ENCODE peak calls at places on chromosomes 7 and 10, in nine cellular contexts. L is kidney epithelial cell; M is HL-60; T is Caco-2; Z is progenitor cell of endocrine pancreas; V is MCF 10A; U is CD8-positive, alpha-beta T cell; R is AG10803; N is prostate gland. S is an unnamed sample.

GRCh38 chr7:77242068-77242467 is 42.4 kb upstream of the FGL2 start:
- DNase-seq in N (no peak), V (no peak), L (no peak), R (no peak), T (no peak), M (no peak), Z (no peak), U (no peak), S (no peak)

GRCh38 chr10:4767033-4767814 is 58.8 kb upstream of the AKR1E2 start:
- DNase-seq in R (peak), Z (no peak), T (no peak), N (peak), U (no peak), V (peak), L (no peak), M (no peak), S (no peak)

GRCh38 chr7:152435384-152436278 is at the start of gene KMT2C:
- DNase-seq in U (peak), T (peak), N (peak), V (peak), Z (peak), M (no peak), L (no peak), R (peak), S (no peak)

GRCh38 chr7:132516042-132516840 is 60.0 kb downstream of the PLXNA4 start:
- DNase-seq in U (no peak), T (no peak), M (no peak), N (no peak), R (peak), V (peak), L (peak), Z (no peak), S (no peak)

GRCh38 chr10:30166929-30167328 is 107.5 kb upstream of the JCAD start:
- DNase-seq in T (no peak), N (no peak), L (no peak), U (no peak), V (no peak), R (no peak), Z (no peak), M (no peak), S (no peak)

GRCh38 chr7:111089822-111090426 is 1.0 kb upstream of the LRRN3 start:
- DNase-seq in Z (no peak), U (no peak), M (peak), V (peak), T (no peak), R (peak), N (no peak), L (no peak), S (no peak)

GRCh38 chr7:522071-522937 is 2.7 kb upstream of the PDGFA start:
- DNase-seq in N (peak), U (no peak), M (no peak), V (peak), R (peak), Z (peak), T (peak), L (no peak), S (no peak)

GRCh38 chr7:69232445-69233376 is 365.6 kb upstream of the AUTS2 start:
- DNase-seq in R (no peak), Z (no peak), M (no peak), T (no peak), N (no peak), L (no peak), U (no peak), V (no peak), S (no peak)

GRCh38 chr10:75972494-75973276 is 541.3 kb downstream of the LRMDA start:
- DNase-seq in M (no peak), Z (no peak), N (no peak), L (no peak), U (no peak), V (peak), T (no peak), R (peak), S (no peak)

GRCh38 chr10:29873941-29874340 is 185.4 kb downstream of the JCAD start:
- DNase-seq in V (no peak), M (no peak), L (no peak), Z (no peak), T (no peak), N (no peak), R (no peak), U (no peak), S (no peak)

DNA sequence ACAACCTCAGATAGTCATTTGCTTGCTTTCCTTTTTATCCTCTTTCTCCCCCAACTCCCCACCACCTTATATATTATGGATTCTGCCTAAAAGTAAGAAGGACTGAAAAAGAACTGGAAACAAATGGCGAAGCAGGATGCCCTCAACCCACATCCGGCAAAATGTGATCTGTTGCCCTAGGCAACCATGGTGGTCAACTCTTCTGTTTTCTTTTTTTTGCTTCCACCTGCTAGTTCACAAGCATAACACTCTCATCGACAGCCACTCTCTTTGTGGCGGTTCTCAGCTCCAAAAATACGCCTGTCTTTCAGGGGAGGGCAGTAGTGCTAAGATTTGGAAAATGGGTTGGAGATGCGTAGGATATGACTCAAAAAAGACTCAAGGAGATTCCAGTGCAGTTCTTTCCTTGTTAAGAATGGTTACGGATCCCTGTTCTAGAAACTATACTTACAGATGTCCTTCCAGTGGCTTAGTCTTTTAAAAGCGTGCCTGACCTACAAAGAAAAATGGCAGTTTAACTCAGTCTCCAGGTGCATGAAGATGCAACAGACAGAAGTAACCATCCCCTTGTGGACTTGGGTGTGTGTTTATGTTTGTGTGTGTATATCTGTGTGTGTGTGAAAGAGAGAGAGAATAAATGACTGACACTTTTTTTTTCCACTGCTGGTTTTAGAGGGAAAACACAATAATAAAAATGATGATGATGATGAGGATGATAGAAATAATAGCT is 10.7 kb downstream of the APBB1IP start:
- DNase-seq in M (no peak), V (no peak), Z (no peak), N (no peak), L (no peak), T (no peak), R (no peak), U (peak), S (no peak)
- TF ChIP-seq CTCF in M (no peak), V (no peak), Z (no peak), N (no peak), L (no peak), T (no peak), R (no peak), U (no peak), S (no peak)

GRCh38 chr7:32279500-32279899 is 209.3 kb upstream of the PDE1C start:
- DNase-seq in V (no peak), Z (no peak), M (no peak), L (no peak), R (no peak), U (no peak), T (no peak), N (no peak), S (no peak)

GRCh38 chr7:32273297-32273696 is 203.1 kb upstream of the PDE1C start:
- DNase-seq in U (no peak), R (no peak), V (no peak), T (no peak), N (no peak), L (no peak), M (no peak), Z (no peak), S (no peak)

DNA sequence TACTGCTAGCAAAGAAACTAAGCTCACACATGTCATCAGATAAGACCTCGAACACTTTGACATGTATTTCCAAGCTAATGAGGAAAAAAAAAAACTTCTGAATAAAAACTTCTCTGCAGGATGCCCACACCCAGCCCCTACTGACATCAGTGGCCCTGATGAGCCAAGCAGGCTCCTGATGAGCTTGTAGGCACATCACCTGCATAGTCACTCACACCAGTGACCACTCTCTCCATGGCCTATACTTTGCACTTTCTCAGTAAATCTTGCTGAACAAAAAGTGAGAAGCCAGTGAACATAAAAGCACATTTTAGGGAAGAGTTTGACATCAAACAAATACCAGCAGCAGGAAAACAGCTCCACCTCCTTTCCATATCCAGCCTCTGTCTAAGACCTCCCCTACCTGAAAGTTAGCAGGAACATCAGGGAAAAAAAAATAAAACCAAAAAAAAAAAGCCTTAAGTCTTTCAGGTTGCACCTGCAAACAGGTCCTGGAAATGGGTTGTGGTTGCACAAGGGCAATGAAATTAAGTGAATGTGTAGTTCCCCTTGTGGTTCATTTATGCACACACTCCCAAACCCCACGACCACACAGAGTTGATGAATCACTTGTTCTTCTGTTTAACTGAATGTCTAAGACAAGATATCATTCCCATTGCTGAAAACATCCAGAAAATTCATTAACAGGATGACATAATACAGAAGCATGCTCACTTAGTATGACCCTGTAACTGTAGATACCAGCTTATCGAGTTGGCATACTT is 205.2 kb upstream of the PDE1C start:
- DNase-seq in U (no peak), L (no peak), R (no peak), N (no peak), M (peak), Z (no peak), T (no peak), V (peak), S (no peak)
- TF ChIP-seq CTCF in U (no peak), L (no peak), R (no peak), N (no peak), M (no peak), Z (no peak), T (no peak), V (no peak), S (no peak)

DNA sequence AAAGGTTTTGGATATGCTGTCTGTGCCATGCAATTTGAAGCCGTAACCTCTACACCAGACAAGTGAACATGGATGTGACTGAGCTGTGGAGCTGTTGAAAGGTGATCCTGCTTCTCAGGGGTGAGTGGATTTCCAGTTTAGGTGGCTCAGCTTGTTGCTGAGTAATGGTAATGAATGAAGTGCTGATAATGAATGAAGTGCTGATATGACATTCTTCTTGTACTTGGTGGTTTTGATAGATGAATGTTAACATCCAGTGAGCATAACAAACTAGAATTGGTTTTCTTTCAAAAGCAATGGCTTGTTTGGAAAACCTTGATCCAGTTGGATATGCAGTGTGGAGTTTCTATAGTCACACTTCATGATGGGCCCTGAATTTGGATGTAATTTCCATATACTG is 89.7 kb upstream of the FZD8 start:
- DNase-seq in T (no peak), M (no peak), Z (no peak), V (no peak), N (no peak), U (no peak), R (no peak), L (no peak), S (no peak)
- TF ChIP-seq CTCF in T (no peak), M (no peak), Z (no peak), V (no peak), N (no peak), U (no peak), R (no peak), L (no peak), S (no peak)

GRCh38 chr7:83413831-83414230 is 235.1 kb downstream of the SEMA3E start:
- DNase-seq in U (no peak), M (no peak), Z (no peak), V (no peak), N (no peak), L (no peak), R (no peak), T (no peak), S (no peak)

GRCh38 chr7:83414947-83415346 is 234.0 kb downstream of the SEMA3E start:
- DNase-seq in V (no peak), M (no peak), L (no peak), Z (no peak), R (no peak), U (no peak), N (no peak), T (no peak), S (no peak)

GRCh38 chr7:83413425-83413824 is 235.5 kb downstream of the SEMA3E start:
- DNase-seq in N (no peak), T (no peak), Z (no peak), R (peak), V (peak), M (no peak), L (no peak), U (no peak), S (no peak)

GRCh38 chr7:83415840-83416239 is 233.1 kb downstream of the SEMA3E start:
- DNase-seq in L (no peak), Z (no peak), N (peak), R (no peak), U (no peak), M (no peak), T (no peak), V (no peak), S (no peak)

DNA sequence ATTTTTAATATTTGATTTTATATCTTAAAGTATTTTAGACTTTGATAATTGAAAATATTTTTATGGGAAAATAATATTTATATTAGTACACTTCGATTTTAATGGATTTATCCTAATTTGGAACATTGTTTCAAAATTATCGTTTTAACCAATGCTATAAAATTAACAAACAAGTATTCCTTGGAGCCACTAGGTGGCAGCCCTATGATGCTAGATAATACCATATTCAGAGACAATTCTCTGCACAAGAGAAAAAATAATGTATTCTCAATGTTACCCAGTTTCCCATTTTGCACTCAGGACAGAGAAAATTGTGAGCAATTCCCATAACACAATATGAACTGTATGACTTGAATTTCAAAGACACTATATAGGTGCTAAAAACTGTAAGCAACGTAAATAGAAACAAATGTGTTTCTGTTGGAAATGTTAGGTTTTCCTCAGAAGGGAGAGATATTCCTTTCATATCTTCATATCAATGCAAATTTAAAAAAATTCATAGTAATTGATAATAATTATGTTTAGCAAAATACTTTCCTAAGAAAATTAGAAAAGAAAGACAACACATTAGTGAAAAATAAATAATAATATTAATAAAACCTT is 237.8 kb downstream of the SEMA3E start:
- DNase-seq in U (no peak), V (peak), R (peak), Z (no peak), N (peak), M (no peak), T (no peak), L (no peak), S (no peak)
- TF ChIP-seq CTCF in U (no peak), V (peak), R (peak), Z (peak), N (no peak), M (no peak), T (peak), L (peak), S (peak)

GRCh38 chr10:31464552-31464951 is 145.5 kb downstream of the ZEB1 start:
- DNase-seq in Z (no peak), L (no peak), U (no peak), N (no peak), T (no peak), M (no peak), R (no peak), V (no peak), S (no peak)

GRCh38 chr10:31466313-31466712 is 147.3 kb downstream of the ZEB1 start:
- DNase-seq in R (no peak), U (no peak), T (no peak), N (no peak), V (no peak), Z (no peak), L (no peak), M (no peak), S (no peak)

GRCh38 chr10:31468536-31468859 is 149.5 kb downstream of the ZEB1 start:
- DNase-seq in M (no peak), U (no peak), N (no peak), R (no peak), L (no peak), T (no peak), Z (no peak), V (no peak), S (no peak)

DNA sequence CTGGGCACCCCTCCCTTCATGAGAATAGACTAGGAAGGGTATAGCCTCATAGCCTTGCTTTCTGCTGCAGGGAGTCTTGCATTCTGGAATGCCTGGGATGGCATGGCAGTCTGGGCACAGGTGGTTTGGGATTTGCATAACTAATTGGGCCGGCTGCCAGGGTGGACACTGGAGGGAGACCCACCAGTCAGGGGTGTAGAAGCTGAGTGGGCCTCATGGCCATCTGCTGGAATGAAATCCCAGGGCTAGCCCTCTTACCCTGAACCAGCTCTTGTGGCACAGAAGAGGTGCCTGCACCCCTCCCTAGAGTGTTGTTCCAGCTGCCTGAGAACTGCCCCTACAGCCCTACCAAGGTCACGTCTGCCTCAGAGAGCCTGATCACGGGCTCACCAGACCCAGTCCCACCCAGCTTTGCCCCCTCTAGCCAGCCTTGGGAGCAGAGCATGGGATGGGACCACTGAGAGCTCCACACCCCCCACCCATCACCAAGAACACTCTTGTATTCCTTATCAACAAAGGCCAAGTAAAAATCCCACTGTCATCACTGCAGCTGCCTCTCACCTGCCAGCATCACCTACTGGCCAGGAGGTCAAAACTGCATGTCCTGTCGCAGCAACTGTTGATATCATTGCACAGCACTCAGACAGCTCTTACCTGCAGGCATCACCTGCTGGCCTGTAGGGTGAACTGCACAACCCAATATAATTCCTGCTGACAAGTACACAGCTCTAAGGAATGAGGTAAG is 148.9 kb downstream of the ZEB1 start:
- DNase-seq in L (no peak), T (peak), M (no peak), V (peak), Z (no peak), N (peak), U (peak), R (no peak), S (no peak)
- TF ChIP-seq CTCF in L (peak), T (peak), M (no peak), V (peak), Z (peak), N (no peak), U (no peak), R (peak), S (peak)

GRCh38 chr10:3468919-3469638 is 296.5 kb upstream of the PITRM1 start:
- DNase-seq in M (no peak), Z (no peak), N (peak), T (no peak), V (peak), U (no peak), L (peak), R (peak), S (no peak)

GRCh38 chr10:3465406-3465891 is 292.9 kb upstream of the PITRM1 start:
- DNase-seq in R (no peak), M (no peak), T (no peak), N (peak), Z (no peak), V (no peak), U (no peak), L (no peak), S (no peak)

GRCh38 chr10:3464760-3465405 is 292.3 kb upstream of the PITRM1 start:
- DNase-seq in R (no peak), M (no peak), U (no peak), L (no peak), N (no peak), Z (no peak), T (no peak), V (peak), S (no peak)

GRCh38 chr10:3469639-3470020 is 297.0 kb upstream of the PITRM1 start:
- DNase-seq in Z (no peak), R (peak), L (no peak), U (no peak), T (no peak), M (no peak), N (no peak), V (peak), S (no peak)

GRCh38 chr10:3467052-3467906 is 294.7 kb upstream of the PITRM1 start:
- DNase-seq in Z (no peak), V (peak), N (peak), L (peak), U (no peak), M (no peak), T (no peak), R (peak), S (no peak)
- TF ChIP-seq CTCF in Z (no peak), V (peak), N (no peak), L (peak), U (no peak), M (no peak), T (no peak), R (peak), S (no peak)

GRCh38 chr7:24318326-24318725 is 34.3 kb downstream of the NPY start:
- DNase-seq in V (peak), N (no peak), R (peak), U (no peak), T (peak), Z (no peak), L (no peak), M (no peak), S (no peak)
- TF ChIP-seq CTCF in V (no peak), N (no peak), R (peak), U (no peak), T (peak), Z (peak), L (peak), M (no peak), S (peak)

GRCh38 chr10:97169911-97170693 is 15.7 kb downstream of the SLIT1 start:
- DNase-seq in T (no peak), L (no peak), R (no peak), V (peak), N (peak), Z (no peak), M (no peak), U (no peak), S (no peak)
- TF ChIP-seq CTCF in T (no peak), L (no peak), R (no peak), V (no peak), N (no peak), Z (no peak), M (no peak), U (no peak), S (no peak)